ENCODE peak calls at places on chromosomes 6 and 20, in four cellular contexts. L, U, B and T are unnamed samples.

GRCh38 chr6:30882764-30883475 is 1.4 kb upstream of the DDR1 start:
- DNase-seq in U (no peak), L (no peak), B (peak; percentile 61), T (no peak)

GRCh38 chr6:4371207-4371921 is 236.0 kb upstream of the ECI2 start:
- DNase-seq in L (peak; percentile 92), B (no peak), U (no peak), T (no peak)

GRCh38 chr6:131694832-131695426 is 6.3 kb downstream of the OR2A4 start:
- DNase-seq in L (peak; percentile 79), B (peak; percentile 57), U (no peak), T (peak; percentile 30)

GRCh38 chr6:158566207-158566818 is 6.4 kb downstream of the TMEM181 start:
- DNase-seq in U (no peak), L (no peak), B (no peak), T (no peak)

GRCh38 chr6:25497383-25497782 is 154.6 kb upstream of the SCGN start:
- DNase-seq in U (no peak), B (no peak), L (no peak), T (no peak)

GRCh38 chr20:50417484-50418235 is 92.5 kb upstream of the PTPN1 start:
- DNase-seq in U (no peak), L (no peak), B (no peak), T (no peak)

GRCh38 chr6:117264487-117265424 is 602 bp upstream of the VGLL2 start:
- DNase-seq in L (no peak), B (no peak), U (no peak), T (no peak)

GRCh38 chr20:40309731-40310130 is 379.3 kb downstream of the MAFB start:
- DNase-seq in L (no peak), B (no peak), U (no peak), T (no peak)

GRCh38 chr6:119591235-119591634 is 241.7 kb upstream of the MAN1A1 start:
- DNase-seq in L (no peak), B (no peak), U (no peak), T (no peak)

GRCh38 chr6:168182908-168183612 is 104.0 kb upstream of the FRMD1 start:
- DNase-seq in L (no peak), B (no peak), U (no peak), T (no peak)

GRCh38 chr20:19690462-19690861 is 67.6 kb upstream of the RIN2 start:
- DNase-seq in L (peak; percentile 1), U (no peak), B (no peak), T (no peak)

GRCh38 chr20:54486583-54486982 is 11.2 kb downstream of the DOK5 start:
- DNase-seq in L (no peak), U (no peak), B (no peak), T (no peak)

GRCh38 chr6:74607934-74608333 is 597.9 kb downstream of the COL12A1 start:
- DNase-seq in B (no peak), U (no peak), L (peak; percentile 60), T (no peak)

GRCh38 chr20:19887566-19888268 is 129.4 kb upstream of the NAA20 start:
- DNase-seq in U (no peak), L (no peak), B (no peak), T (no peak)

GRCh38 chr20:50191065-50191565 is 485 bp downstream of the CEBPB start:
- DNase-seq in U (no peak), B (no peak), L (no peak), T (no peak)

GRCh38 chr20:841568-842546 is 8.3 kb downstream of the FAM110A start:
- DNase-seq in B (peak; percentile 77), U (no peak), L (no peak), T (no peak)

GRCh38 chr20:58054744-58055373 is 173.6 kb downstream of the ANKRD60 start:
- DNase-seq in B (no peak), L (no peak), U (no peak), T (peak; percentile 91)

GRCh38 chr20:3068986-3069900 is 2.2 kb upstream of the OXT start:
- DNase-seq in U (no peak), B (peak; percentile 92), L (peak; percentile 36), T (peak; percentile 73)

GRCh38 chr6:110456694-110457093 is 19.7 kb downstream of the SLC22A16 start:
- DNase-seq in L (no peak), U (no peak), B (no peak), T (no peak)

GRCh38 chr20:14470231-14470894 is 133.0 kb upstream of the FLRT3 start:
- DNase-seq in L (no peak), B (no peak), U (no peak), T (peak; percentile 35)

GRCh38 chr6:108837236-108837971 is 10.8 kb upstream of the ARMC2 start:
- DNase-seq in B (peak; percentile 33), U (no peak), L (peak; percentile 8), T (no peak)

GRCh38 chr6:158970640-158971291 is 29.2 kb downstream of the RSPH3 start:
- DNase-seq in B (no peak), L (no peak), U (no peak), T (no peak)

GRCh38 chr20:20102859-20103258 is 50.5 kb downstream of the CFAP61 start:
- DNase-seq in B (no peak), L (no peak), U (no peak), T (no peak)

GRCh38 chr6:17813561-17813960 is 106.8 kb upstream of the NUP153 start:
- DNase-seq in B (no peak), L (no peak), U (no peak), T (no peak)

GRCh38 chr6:44561062-44561591 is 173.6 kb downstream of the CDC5L start:
- DNase-seq in B (no peak), U (no peak), L (no peak), T (no peak)

DNA sequence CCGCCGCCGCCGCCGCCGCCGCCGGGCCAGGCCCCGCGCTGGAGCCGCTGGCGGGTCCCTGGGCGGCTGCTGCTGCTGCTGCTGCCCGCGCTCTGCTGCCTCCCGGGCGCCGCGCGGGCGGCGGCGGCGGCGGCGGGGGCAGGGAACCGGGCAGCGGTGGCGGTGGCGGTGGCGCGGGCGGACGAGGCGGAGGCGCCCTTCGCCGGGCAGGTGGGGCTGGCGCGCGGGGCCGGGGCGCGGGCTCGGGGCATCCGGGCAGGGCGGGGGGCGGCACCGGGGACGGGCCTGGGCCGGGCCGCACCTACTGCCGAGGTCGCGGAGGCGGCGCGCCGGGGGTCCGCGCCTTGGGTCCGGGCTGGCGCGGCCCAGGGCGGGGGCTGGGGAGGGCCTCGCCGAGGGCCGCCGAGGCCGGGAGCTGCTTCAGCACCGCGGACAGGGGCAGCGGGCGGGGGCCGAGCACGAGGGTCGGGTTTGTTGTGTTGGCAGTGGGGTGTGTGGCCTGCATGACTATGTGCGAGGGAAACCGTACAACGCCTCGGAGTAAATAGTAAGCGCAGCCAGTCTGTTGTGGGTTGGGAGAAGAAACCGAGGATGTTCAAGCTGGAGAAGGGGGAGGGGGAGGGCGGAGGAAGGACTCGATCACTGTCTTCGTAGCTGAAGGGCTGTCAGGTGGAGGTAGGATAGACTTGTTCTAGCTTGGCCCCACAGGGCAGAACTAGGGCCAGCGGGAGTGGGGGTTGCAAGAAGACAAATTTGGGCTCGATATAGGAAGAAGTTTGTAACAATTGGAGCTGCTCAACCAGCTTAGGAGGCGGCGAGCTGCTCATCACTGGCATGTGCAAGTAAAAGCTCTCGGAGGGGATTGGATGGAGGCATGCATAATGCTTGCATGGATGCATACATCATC is 538 bp downstream of the MMP24 start:
- DNase-seq in U (no peak), L (peak; percentile 34), B (no peak), T (peak; percentile 69)
- H3K4me3 ChIP-seq in U (peak overlapping the region; percentile 39), L (peak overlapping the region; percentile 32), B (no peak overlapping the region), T (peak overlapping the region; percentile 35)

GRCh38 chr20:34072076-34072475 is 40.0 kb downstream of the EIF2S2 start:
- DNase-seq in B (no peak), L (no peak), U (no peak), T (no peak)

GRCh38 chr20:34066476-34067090 is 45.5 kb downstream of the EIF2S2 start:
- DNase-seq in U (no peak), L (peak; percentile 56), B (no peak), T (peak; percentile 68)

GRCh38 chr20:34068001-34068400 is 44.0 kb downstream of the EIF2S2 start:
- DNase-seq in U (no peak), B (no peak), L (no peak), T (no peak)

GRCh38 chr20:34070079-34070439 is 42.0 kb downstream of the EIF2S2 start:
- DNase-seq in U (no peak), B (no peak), L (no peak), T (no peak)

GRCh38 chr20:34069341-34070078 is 42.5 kb downstream of the EIF2S2 start:
- DNase-seq in U (no peak), B (peak; percentile 70), L (peak; percentile 85), T (peak; percentile 56)
- H3K36me3 ChIP-seq in U (no peaks in the 10 kb centered on the region), B (no peaks in the 10 kb centered on the region), L (peaks cover 21% of the 10 kb centered on the region), T (peaks cover 13% of the 10 kb centered on the region)

GRCh38 chr6:70216767-70217166 is 86.1 kb downstream of the COL9A1 start:
- DNase-seq in B (no peak), U (no peak), L (no peak), T (no peak)
- H3K27me3 ChIP-seq in B (no peaks in the 10 kb centered on the region), U (peaks cover 10% of the 10 kb centered on the region), L (peaks cover 1% of the 10 kb centered on the region), T (peaks cover 8% of the 10 kb centered on the region)

GRCh38 chr6:49637333-49637698 is 677 bp upstream of the RHAG start:
- DNase-seq in B (no peak), U (no peak), L (no peak), T (no peak)
- H3K4me3 ChIP-seq in B (no peak overlapping the region), U (no peak overlapping the region), L (no peak overlapping the region), T (no peak overlapping the region)

GRCh38 chr6:107466062-107466461 is 6.7 kb upstream of the PDSS2 start:
- DNase-seq in U (no peak), L (no peak), B (no peak), T (no peak)
- H3K36me3 ChIP-seq in U (no peaks in the 10 kb centered on the region), L (no peaks in the 10 kb centered on the region), B (no peaks in the 10 kb centered on the region), T (no peaks in the 10 kb centered on the region)

GRCh38 chr20:46647469-46647868 is 3.8 kb downstream of the SLC13A3 start:
- DNase-seq in L (no peak), B (no peak), U (no peak), T (no peak)
- H3K27me3 ChIP-seq in L (peaks cover 29% of the 10 kb centered on the region), B (no peaks in the 10 kb centered on the region), U (peaks cover 36% of the 10 kb centered on the region), T (peaks cover 21% of the 10 kb centered on the region)

GRCh38 chr6:33786736-33787135 is 2.2 kb downstream of the LEMD2 start:
- DNase-seq in U (no peak), L (no peak), B (no peak), T (no peak)
- H3K4me3 ChIP-seq in U (no peak overlapping the region), L (no peak overlapping the region), B (no peak overlapping the region), T (no peak overlapping the region)

GRCh38 chr6:161151660-161152526 is 122.0 kb downstream of the AGPAT4 start:
- DNase-seq in U (no peak), L (no peak), B (no peak), T (no peak)
- H3K36me3 ChIP-seq in U (no peaks in the 10 kb centered on the region), L (peaks cover 7% of the 10 kb centered on the region), B (no peaks in the 10 kb centered on the region), T (no peaks in the 10 kb centered on the region)

GRCh38 chr20:61123286-61123685 is 128.8 kb upstream of the CDH4 start:
- DNase-seq in B (no peak), U (no peak), L (no peak), T (no peak)

GRCh38 chr20:61126369-61127195 is 125.5 kb upstream of the CDH4 start:
- DNase-seq in B (no peak), U (no peak), L (no peak), T (no peak)

GRCh38 chr20:61125536-61126180 is 126.4 kb upstream of the CDH4 start:
- DNase-seq in B (no peak), U (no peak), L (no peak), T (no peak)

GRCh38 chr20:61123751-61124368 is 128.2 kb upstream of the CDH4 start:
- DNase-seq in L (no peak), B (no peak), U (no peak), T (no peak)

GRCh38 chr20:61125076-61125475 is 127.0 kb upstream of the CDH4 start:
- DNase-seq in U (no peak), B (no peak), L (no peak), T (no peak)
- H3K27me3 ChIP-seq in U (no peaks in the 10 kb centered on the region), B (peaks cover 92% of the 10 kb centered on the region), L (no peaks in the 10 kb centered on the region), T (no peaks in the 10 kb centered on the region)